ENCODE peak calls at places on chromosomes 2 and 18, in ten cellular contexts. U is H1, G is tibial nerve, Y is sigmoid colon, J is ovary, C is transverse colon, N is HepG2, O is GM12878, S is upper lobe of left lung, I is K562. E is an unnamed sample.

GRCh38 chr2:97660775-97661417 is 2.9 kb downstream of the ACTR1B start:
- DNase-seq in U (no peak), S (peak; percentile 46), J (no peak), N (no peak), Y (no peak), C (no peak), I (peak; percentile 38), G (no peak), O (no peak), E (no peak)

GRCh38 chr2:225590932-225591331 is 191.4 kb downstream of the NYAP2 start:
- DNase-seq in Y (no peak), U (no peak), C (no peak), G (no peak), I (peak; percentile 24), J (no peak), O (no peak), N (no peak), S (no peak), E (no peak)

GRCh38 chr2:171703574-171704347 is 16.5 kb downstream of the DYNC1I2 start:
- DNase-seq in C (no peak), I (peak; percentile 59), S (no peak), N (peak; percentile 53), O (no peak), G (no peak), Y (no peak), U (no peak), J (no peak), E (no peak)

GRCh38 chr2:141468746-141469145 is 662.1 kb downstream of the LRP1B start:
- DNase-seq in I (no peak), U (no peak), C (no peak), Y (no peak), O (no peak), N (no peak), S (no peak), J (no peak), G (no peak), E (no peak)

GRCh38 chr2:98833172-98833916 is 102.4 kb upstream of the MGAT4A start:
- DNase-seq in N (no peak), C (no peak), S (no peak), G (no peak), O (no peak), J (no peak), Y (no peak), I (no peak), U (no peak), E (no peak)

GRCh38 chr18:30765247-30765646 is 277.3 kb downstream of the DSC3 start:
- DNase-seq in I (no peak), C (no peak), Y (no peak), S (no peak), U (no peak), O (no peak), J (no peak), G (no peak), N (no peak), E (no peak)

GRCh38 chr18:28359177-28359576 is 182.2 kb upstream of the CDH2 start:
- DNase-seq in G (no peak), J (no peak), Y (no peak), N (no peak), C (no peak), I (no peak), S (no peak), U (no peak), O (no peak), E (no peak)

GRCh38 chr2:165008916-165009315 is 53.6 kb upstream of the SLC38A11 start:
- DNase-seq in G (no peak), Y (no peak), C (no peak), O (no peak), J (no peak), N (no peak), U (no peak), S (no peak), I (no peak), E (no peak)

GRCh38 chr2:149080964-149081363 is 42.5 kb downstream of the LYPD6B start:
- DNase-seq in J (no peak), N (no peak), O (no peak), I (no peak), Y (no peak), U (no peak), S (no peak), G (no peak), C (no peak), E (no peak)

GRCh38 chr2:24617431-24617830 is 126.4 kb downstream of the NCOA1 start:
- DNase-seq in S (no peak), J (no peak), C (no peak), G (no peak), N (no peak), U (no peak), O (no peak), I (no peak), Y (no peak), E (no peak)

GRCh38 chr2:217412299-217412698 is 552.4 kb upstream of the TNP1 start:
- DNase-seq in U (no peak), N (no peak), Y (no peak), I (no peak), J (no peak), O (no peak), G (no peak), C (no peak), S (no peak), E (no peak)

GRCh38 chr2:130807659-130808385 is 28.9 kb upstream of the ARHGEF4 start:
- DNase-seq in J (no peak), S (no peak), C (peak; percentile 83), I (no peak), U (no peak), Y (no peak), O (no peak), N (no peak), G (no peak), E (no peak)

GRCh38 chr2:150332378-150332777 is 155.1 kb downstream of the RND3 start:
- DNase-seq in G (no peak), Y (no peak), U (no peak), C (no peak), N (no peak), J (no peak), O (no peak), S (no peak), I (no peak), E (no peak)

GRCh38 chr18:9455718-9456511 is 19.4 kb upstream of the RALBP1 start:
- DNase-seq in S (no peak), N (no peak), U (no peak), G (no peak), I (no peak), O (no peak), J (no peak), C (no peak), Y (no peak), E (no peak)
- TF ChIP-seq EP300 in S (no peak), N (no peak), U (no peak), G (no peak), I (no peak), O (no peak), J (no peak), C (no peak), Y (no peak), E (no peak)

GRCh38 chr2:28898048-28898447 is 3.6 kb downstream of the WDR43 start:
- DNase-seq in C (no peak), I (no peak), Y (no peak), N (no peak), O (no peak), G (no peak), U (no peak), S (no peak), J (no peak), E (no peak)

GRCh38 chr2:28895189-28895893 is 874 bp downstream of the WDR43 start:
- DNase-seq in N (peak; percentile 54), O (no peak), I (peak; percentile 73), C (peak; percentile 35), J (peak; percentile 50), S (no peak), G (no peak), U (no peak), Y (peak; percentile 69), E (no peak)

GRCh38 chr2:28896906-28897305 is 2.4 kb downstream of the WDR43 start:
- DNase-seq in C (no peak), O (no peak), U (no peak), N (no peak), Y (no peak), I (peak; percentile 19), S (no peak), J (no peak), G (no peak), E (no peak)

GRCh38 chr2:28893488-28893887 is 979 bp upstream of the WDR43 start:
- DNase-seq in N (no peak), S (peak; percentile 65), C (no peak), J (peak; percentile 57), Y (no peak), O (no peak), U (no peak), I (no peak), G (no peak), E (no peak)

DNA sequence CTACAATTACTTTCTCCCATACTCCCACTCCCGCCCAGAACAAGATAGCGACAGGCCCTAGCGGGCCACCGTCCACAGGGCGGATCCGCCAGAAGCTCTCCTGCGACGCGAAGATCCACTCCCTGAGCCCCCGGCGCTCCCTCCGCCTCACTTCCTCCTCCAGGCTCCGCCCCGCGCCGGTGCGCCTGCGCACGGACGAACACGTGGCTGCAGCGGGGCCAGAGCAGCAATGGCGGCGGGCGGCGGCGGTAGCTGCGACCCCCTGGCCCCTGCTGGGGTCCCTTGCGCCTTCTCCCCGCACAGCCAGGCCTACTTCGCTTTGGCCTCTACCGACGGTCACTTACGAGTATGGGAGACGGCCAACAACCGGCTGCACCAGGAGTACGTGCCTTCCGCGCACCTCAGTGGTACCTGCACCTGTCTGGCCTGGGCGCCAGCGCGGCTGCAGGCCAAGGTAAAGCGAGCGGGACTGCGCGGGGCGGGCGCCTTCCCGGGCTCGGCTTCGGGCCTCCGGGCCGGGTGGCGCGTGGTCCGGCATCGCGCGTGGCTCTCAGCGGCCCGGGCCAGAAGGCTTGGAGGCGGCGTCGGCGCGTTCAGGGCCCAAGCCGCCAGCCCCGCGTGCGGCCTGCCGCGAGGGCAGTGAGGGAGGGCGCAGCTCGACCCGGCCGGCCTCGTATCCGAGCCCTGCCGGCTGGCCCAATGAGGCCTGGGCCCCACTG is at the start of gene WDR43:
- DNase-seq in J (peak; percentile 97), Y (peak; percentile 99), G (peak; percentile 93), O (peak; percentile 94), C (peak; percentile 98), U (peak; percentile 97), N (peak; percentile 99), I (peak; percentile 98), S (peak; percentile 100), E (peak; percentile 98)
- TF ChIP-seq POLR2A in J (peak; percentile 69), Y (peak; percentile 55), G (peak; percentile 54), O (peak; percentile 97), C (peak; percentile 82), U (no peak), N (peak; percentile 88), I (peak; percentile 95), S (peak; percentile 88), E (no peak)

GRCh38 chr18:55086931-55087330 is 127.7 kb upstream of the CCDC68 start:
- DNase-seq in J (no peak), Y (no peak), C (no peak), I (no peak), S (no peak), G (no peak), U (no peak), N (no peak), O (no peak), E (no peak)
- H3K27me3 ChIP-seq in J (no peaks in the 10 kb centered on the region), Y (no peaks in the 10 kb centered on the region), C (no peaks in the 10 kb centered on the region), I (no peaks in the 10 kb centered on the region), S (no peaks in the 10 kb centered on the region), G (no peaks in the 10 kb centered on the region), U (no peaks in the 10 kb centered on the region), N (no peaks in the 10 kb centered on the region), O (no peaks in the 10 kb centered on the region), E (no peaks in the 10 kb centered on the region)

DNA sequence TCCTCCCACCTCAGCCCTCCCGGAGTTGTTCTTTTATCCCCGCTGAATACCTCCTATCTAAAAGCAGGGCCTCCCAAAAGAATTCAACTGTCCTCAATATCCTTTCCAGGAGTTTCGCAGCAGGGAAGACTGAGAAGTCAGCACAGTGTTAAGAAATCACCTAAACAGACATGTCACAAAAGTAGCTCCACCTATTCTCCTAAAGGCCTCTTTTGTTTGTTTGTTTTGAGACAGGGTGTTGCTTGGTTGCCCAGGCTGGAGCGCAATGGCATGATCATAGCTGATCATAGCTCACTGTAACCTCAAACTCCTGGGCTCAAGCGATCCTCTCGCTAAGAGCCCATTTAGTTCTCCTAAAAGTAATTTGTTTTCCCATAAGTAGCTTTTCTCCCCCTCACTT is 53.8 kb downstream of the TEX44 start:
- DNase-seq in O (no peak), S (no peak), G (no peak), I (no peak), Y (no peak), J (no peak), C (no peak), U (no peak), N (no peak), E (no peak)
- TF ChIP-seq EP300 in O (no peak), S (no peak), G (no peak), I (no peak), Y (no peak), J (no peak), C (no peak), U (no peak), N (no peak), E (no peak)

E was measured in stomach.